ENCODE peak calls at places on chromosomes 4 and X, in eight cellular contexts. B is HCT116, T is heart left ventricle, S is esophagus muscularis mucosa, F is breast epithelium, K is uterus, O is sigmoid colon, M is gastrocnemius medialis. J is an unnamed sample.
A peak's percentile ranks its signal among the peaks of the same experiment; 100 is the strongest.

GRCh38 chr4:165151734-165152133 is 39.1 kb upstream of the TMEM192 start:
- DNase-seq in B (no peak), T (no peak), S (peak; percentile 17), F (no peak), K (no peak), O (no peak), M (no peak), J (no peak)

GRCh38 chrX:13599491-13599890 is 30.1 kb downstream of the EGFL6 start:
- DNase-seq in B (no peak), T (no peak), S (no peak), F (no peak), K (no peak), O (no peak), M (no peak), J (no peak)

GRCh38 chr4:53477666-53478065 is 100.2 kb downstream of the FIP1L1 start:
- DNase-seq in B (no peak), T (no peak), S (no peak), F (no peak), K (no peak), O (no peak), M (no peak), J (no peak)

GRCh38 chr4:41990383-41991111 is at the start of gene SLC30A9:
- DNase-seq in B (peak; percentile 92), T (peak; percentile 97), S (peak; percentile 99), F (peak; percentile 93), K (peak; percentile 96), O (peak; percentile 98), M (peak; percentile 93), J (peak; percentile 95)

GRCh38 chr4:67035986-67036385 is 509.3 kb downstream of the CENPC start:
- DNase-seq in B (no peak), T (no peak), S (no peak), F (no peak), K (no peak), O (no peak), M (no peak), J (no peak)

GRCh38 chrX:10006770-10007169 is 39.6 kb downstream of the CLDN34 start:
- DNase-seq in B (no peak), T (no peak), S (no peak), F (no peak), K (no peak), O (no peak), M (no peak), J (no peak)

GRCh38 chrX:2703991-2704369 is 12.9 kb downstream of the CD99 start:
- DNase-seq in B (no peak), T (peak; percentile 55), S (no peak), F (no peak), K (no peak), O (no peak), M (peak; percentile 50), J (peak; percentile 50)

GRCh38 chr4:16253127-16253960 is 27.1 kb upstream of the TAPT1 start:
- DNase-seq in B (no peak), T (no peak), S (no peak), F (no peak), K (no peak), O (no peak), M (no peak), J (no peak)

GRCh38 chr4:8030121-8030781 is 90.6 kb upstream of the AFAP1 start:
- DNase-seq in B (no peak), T (no peak), S (no peak), F (no peak), K (no peak), O (no peak), M (no peak), J (no peak)

GRCh38 chr4:931960-932712 is at the start of the genes GAK and TMEM175:
- DNase-seq in B (peak; percentile 91), T (peak; percentile 98), S (peak; percentile 99), F (peak; percentile 95), K (peak; percentile 93), O (peak; percentile 98), M (peak; percentile 87), J (peak; percentile 93)

GRCh38 chrX:137194164-137194563 is 160.4 kb upstream of the GPR101 start:
- DNase-seq in B (peak; percentile 16), T (no peak), S (no peak), F (no peak), K (no peak), O (no peak), M (no peak), J (no peak)

GRCh38 chr4:139295317-139296299 is 5.7 kb upstream of the NAA15 start:
- DNase-seq in B (peak; percentile 82), T (peak; percentile 98), S (peak; percentile 100), F (peak; percentile 97), K (peak; percentile 97), O (peak; percentile 98), M (peak; percentile 93), J (peak; percentile 98)
- TF ChIP-seq POLR2A in B (peak; percentile 75), T (peak; percentile 49), S (no peak), F (no peak), K (peak; percentile 47), O (no peak), M (peak; percentile 36), J (peak; percentile 56)

GRCh38 chr4:37562592-37562991 is 123.6 kb downstream of the RELL1 start:
- DNase-seq in B (no peak), T (no peak), S (peak; percentile 3), F (no peak), K (no peak), O (no peak), M (no peak), J (no peak)
- TF ChIP-seq CTCF in B (no peak), T (no peak), S (no peak), F (no peak), K (no peak), O (no peak), M (no peak), J (no peak)

DNA sequence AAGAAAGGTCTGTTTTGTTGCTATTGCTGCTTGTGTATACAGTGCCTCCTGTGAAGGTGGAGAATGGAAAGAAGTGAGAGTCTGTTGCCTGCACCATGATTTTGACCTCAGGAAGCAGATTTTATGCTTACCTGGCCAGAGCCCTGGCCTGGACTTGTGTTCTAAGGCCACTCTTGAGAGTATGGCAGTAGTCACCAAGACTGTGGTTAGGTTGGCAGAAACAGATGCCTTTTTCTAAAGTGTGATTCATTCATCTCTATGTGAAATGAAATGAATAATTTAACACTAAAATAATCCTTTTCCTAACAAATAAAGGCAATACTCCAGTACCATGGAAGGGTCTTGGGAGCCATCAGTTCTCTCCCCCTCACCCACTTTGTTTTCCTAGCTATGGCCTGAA is 161.8 kb downstream of the DCLK2 start:
- DNase-seq in B (no peak), T (no peak), S (no peak), F (no peak), K (no peak), O (no peak), M (no peak), J (no peak)
- H3K4me1 ChIP-seq in B (no peaks in the 10 kb centered on the region), T (peaks cover 23% of the 10 kb centered on the region), S (peaks cover 9% of the 10 kb centered on the region), F (no peaks in the 10 kb centered on the region), K (peaks cover 7% of the 10 kb centered on the region), O (no peaks in the 10 kb centered on the region), M (no peaks in the 10 kb centered on the region), J (peaks cover 8% of the 10 kb centered on the region)

DNA sequence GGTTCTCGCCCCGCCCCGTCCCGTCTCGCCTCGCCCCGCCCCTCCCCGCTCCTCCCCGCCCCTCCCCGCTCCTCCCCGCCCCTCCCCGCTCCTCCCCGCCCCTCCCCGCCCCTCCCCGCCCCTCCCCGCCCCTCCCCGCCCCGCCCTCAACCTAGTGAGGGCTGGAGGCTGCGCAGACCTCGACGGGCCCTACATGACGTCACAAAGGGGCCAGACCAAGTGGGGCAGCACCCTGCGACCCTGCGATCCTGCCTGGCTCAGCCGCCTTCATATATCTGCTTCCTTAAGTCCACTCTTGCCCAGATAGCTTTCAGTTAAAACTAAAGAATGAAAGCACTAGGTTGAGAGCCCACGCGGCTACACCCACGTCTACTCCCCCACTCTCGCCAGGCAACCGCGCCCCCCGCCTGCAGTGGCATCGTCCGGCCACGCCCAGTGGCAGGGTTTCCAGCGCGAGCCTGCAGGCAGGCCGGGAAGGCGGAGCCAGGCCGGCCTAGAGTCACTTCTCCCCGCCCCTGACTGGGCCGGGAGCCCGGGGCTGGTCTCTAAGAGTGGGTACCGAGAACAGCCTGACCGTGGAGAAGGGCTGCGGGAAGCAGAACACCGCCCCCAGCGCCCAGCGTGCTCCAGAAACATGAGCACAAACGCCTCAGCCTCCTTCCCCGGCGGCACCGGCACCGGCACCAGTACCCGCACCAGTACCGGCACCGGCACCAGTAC is 1.5 kb upstream of the MAOA start:
- DNase-seq in B (peak; percentile 74), T (peak; percentile 95), S (peak; percentile 96), F (peak; percentile 87), K (peak; percentile 93), O (peak; percentile 97), M (peak; percentile 77), J (peak; percentile 84)
- TF ChIP-seq POLR2A in B (no peak), T (peak; percentile 95), S (peak; percentile 69), F (peak; percentile 71), K (peak; percentile 89), O (peak; percentile 25), M (peak; percentile 71), J (peak; percentile 73)

GRCh38 chrX:132900631-132901030 is 57.8 kb downstream of the HS6ST2 start:
- DNase-seq in B (no peak), T (no peak), S (no peak), F (no peak), K (no peak), O (no peak), M (no peak), J (no peak)
- TF ChIP-seq CTCF in B (no peak), T (no peak), S (no peak), F (no peak), K (no peak), O (no peak), M (no peak), J (no peak)